ENCODE peak calls at places on chromosomes 13 and 19, in ten cellular contexts. One of them, this sample, is unnamed.

GRCh38 chr13:27131202-27131623 is 40.4 kb downstream of the USP12 start:
- DNase-seq in ACHN: peak; percentile 34
- DNase-seq in GDM1: no peak
- DNase-seq in A549: no peak
- DNase-seq in stimulated activated CD4-positive, alpha-beta T cell treated with anti-CD3 and anti-CD28 coated beads, Interleukin-1b, Interleukin-23, amount 100 ng/mL, for 4 hours: peak; percentile 33
- DNase-seq in endothelial cell: no peak
- DNase-seq in mammary epithelial cell: peak; percentile 98
- DNase-seq in iris pigment epithelial cell: peak; percentile 86
- DNase-seq in GOT3: no peak
- DNase-seq in activated CD4-positive, alpha-beta memory T cell treated with anti-CD3 and anti-CD28 coated beads, Interleukin-2, amount 10 ng/mL, durations not matched to agents 7 days and 5 days: peak; percentile 81
- DNase-seq in this sample: peak; percentile 89

GRCh38 chr19:30710721-30711120 is 338.5 kb downstream of the ZNF536 start:
- DNase-seq in mammary epithelial cell: no peak
- DNase-seq in ACHN: no peak
- DNase-seq in activated CD4-positive, alpha-beta memory T cell treated with anti-CD3 and anti-CD28 coated beads, Interleukin-2, amount 10 ng/mL, durations not matched to agents 7 days and 5 days: no peak
- DNase-seq in A549: no peak
- DNase-seq in iris pigment epithelial cell: no peak
- DNase-seq in GOT3: no peak
- DNase-seq in GDM1: no peak
- DNase-seq in stimulated activated CD4-positive, alpha-beta T cell treated with anti-CD3 and anti-CD28 coated beads, Interleukin-1b, Interleukin-23, amount 100 ng/mL, for 4 hours: no peak
- DNase-seq in endothelial cell: no peak
- DNase-seq in this sample: no peak

GRCh38 chr19:41974652-41975051 is 15.5 kb upstream of the RABAC1 start:
- DNase-seq in activated CD4-positive, alpha-beta memory T cell treated with anti-CD3 and anti-CD28 coated beads, Interleukin-2, amount 10 ng/mL, durations not matched to agents 7 days and 5 days: no peak
- DNase-seq in ACHN: no peak
- DNase-seq in GDM1: no peak
- DNase-seq in mammary epithelial cell: no peak
- DNase-seq in stimulated activated CD4-positive, alpha-beta T cell treated with anti-CD3 and anti-CD28 coated beads, Interleukin-1b, Interleukin-23, amount 100 ng/mL, for 4 hours: no peak
- DNase-seq in GOT3: no peak
- DNase-seq in iris pigment epithelial cell: no peak
- DNase-seq in A549: no peak
- DNase-seq in endothelial cell: no peak
- DNase-seq in this sample: no peak

GRCh38 chr13:109157275-109157674 is 527.9 kb downstream of the MYO16 start:
- DNase-seq in stimulated activated CD4-positive, alpha-beta T cell treated with anti-CD3 and anti-CD28 coated beads, Interleukin-1b, Interleukin-23, amount 100 ng/mL, for 4 hours: no peak
- DNase-seq in mammary epithelial cell: peak; percentile 8
- DNase-seq in GOT3: no peak
- DNase-seq in GDM1: no peak
- DNase-seq in activated CD4-positive, alpha-beta memory T cell treated with anti-CD3 and anti-CD28 coated beads, Interleukin-2, amount 10 ng/mL, durations not matched to agents 7 days and 5 days: no peak
- DNase-seq in A549: no peak
- DNase-seq in endothelial cell: no peak
- DNase-seq in ACHN: no peak
- DNase-seq in iris pigment epithelial cell: no peak
- DNase-seq in this sample: no peak

GRCh38 chr13:22757530-22758120 is 423.2 kb upstream of the SGCG start:
- DNase-seq in A549: no peak
- DNase-seq in GDM1: no peak
- DNase-seq in GOT3: no peak
- DNase-seq in ACHN: peak; percentile 17
- DNase-seq in iris pigment epithelial cell: peak; percentile 6
- DNase-seq in activated CD4-positive, alpha-beta memory T cell treated with anti-CD3 and anti-CD28 coated beads, Interleukin-2, amount 10 ng/mL, durations not matched to agents 7 days and 5 days: no peak
- DNase-seq in endothelial cell: no peak
- DNase-seq in mammary epithelial cell: no peak
- DNase-seq in stimulated activated CD4-positive, alpha-beta T cell treated with anti-CD3 and anti-CD28 coated beads, Interleukin-1b, Interleukin-23, amount 100 ng/mL, for 4 hours: no peak
- DNase-seq in this sample: no peak

GRCh38 chr19:43409415-43409814 is 5.3 kb upstream of the TEX101 start:
- DNase-seq in GDM1: no peak
- DNase-seq in stimulated activated CD4-positive, alpha-beta T cell treated with anti-CD3 and anti-CD28 coated beads, Interleukin-1b, Interleukin-23, amount 100 ng/mL, for 4 hours: no peak
- DNase-seq in endothelial cell: no peak
- DNase-seq in activated CD4-positive, alpha-beta memory T cell treated with anti-CD3 and anti-CD28 coated beads, Interleukin-2, amount 10 ng/mL, durations not matched to agents 7 days and 5 days: no peak
- DNase-seq in ACHN: no peak
- DNase-seq in mammary epithelial cell: no peak
- DNase-seq in iris pigment epithelial cell: no peak
- DNase-seq in GOT3: no peak
- DNase-seq in A549: no peak
- DNase-seq in this sample: no peak

GRCh38 chr13:61685683-61686013 is 270.0 kb upstream of the PCDH20 start:
- DNase-seq in GDM1: no peak
- DNase-seq in iris pigment epithelial cell: no peak
- DNase-seq in ACHN: peak; percentile 53
- DNase-seq in stimulated activated CD4-positive, alpha-beta T cell treated with anti-CD3 and anti-CD28 coated beads, Interleukin-1b, Interleukin-23, amount 100 ng/mL, for 4 hours: no peak
- DNase-seq in activated CD4-positive, alpha-beta memory T cell treated with anti-CD3 and anti-CD28 coated beads, Interleukin-2, amount 10 ng/mL, durations not matched to agents 7 days and 5 days: no peak
- DNase-seq in mammary epithelial cell: no peak
- DNase-seq in A549: no peak
- DNase-seq in GOT3: no peak
- DNase-seq in endothelial cell: peak; percentile 35
- DNase-seq in this sample: no peak

GRCh38 chr13:101916108-101916757 is 463.8 kb downstream of the ITGBL1 start:
- DNase-seq in stimulated activated CD4-positive, alpha-beta T cell treated with anti-CD3 and anti-CD28 coated beads, Interleukin-1b, Interleukin-23, amount 100 ng/mL, for 4 hours: no peak
- DNase-seq in ACHN: no peak
- DNase-seq in endothelial cell: peak; percentile 70
- DNase-seq in iris pigment epithelial cell: peak; percentile 43
- DNase-seq in activated CD4-positive, alpha-beta memory T cell treated with anti-CD3 and anti-CD28 coated beads, Interleukin-2, amount 10 ng/mL, durations not matched to agents 7 days and 5 days: no peak
- DNase-seq in GOT3: no peak
- DNase-seq in GDM1: no peak
- DNase-seq in mammary epithelial cell: peak; percentile 6
- DNase-seq in A549: peak; percentile 15
- DNase-seq in this sample: no peak

GRCh38 chr13:65808061-65808460 is 1422.1 kb downstream of the PCDH9 start:
- DNase-seq in GDM1: no peak
- DNase-seq in ACHN: peak; percentile 54
- DNase-seq in stimulated activated CD4-positive, alpha-beta T cell treated with anti-CD3 and anti-CD28 coated beads, Interleukin-1b, Interleukin-23, amount 100 ng/mL, for 4 hours: no peak
- DNase-seq in A549: no peak
- DNase-seq in activated CD4-positive, alpha-beta memory T cell treated with anti-CD3 and anti-CD28 coated beads, Interleukin-2, amount 10 ng/mL, durations not matched to agents 7 days and 5 days: no peak
- DNase-seq in iris pigment epithelial cell: peak; percentile 12
- DNase-seq in GOT3: no peak
- DNase-seq in endothelial cell: no peak
- DNase-seq in mammary epithelial cell: no peak
- DNase-seq in this sample: no peak

GRCh38 chr13:41942462-41943094 is 18.3 kb downstream of the VWA8 start:
- DNase-seq in mammary epithelial cell: peak; percentile 34
- DNase-seq in iris pigment epithelial cell: peak; percentile 81
- DNase-seq in activated CD4-positive, alpha-beta memory T cell treated with anti-CD3 and anti-CD28 coated beads, Interleukin-2, amount 10 ng/mL, durations not matched to agents 7 days and 5 days: no peak
- DNase-seq in GOT3: no peak
- DNase-seq in GDM1: no peak
- DNase-seq in A549: peak; percentile 6
- DNase-seq in ACHN: peak; percentile 48
- DNase-seq in endothelial cell: peak; percentile 28
- DNase-seq in stimulated activated CD4-positive, alpha-beta T cell treated with anti-CD3 and anti-CD28 coated beads, Interleukin-1b, Interleukin-23, amount 100 ng/mL, for 4 hours: no peak
- DNase-seq in this sample: no peak

GRCh38 chr19:4744451-4745170 is 21.0 kb upstream of the DPP9 start:
- DNase-seq in activated CD4-positive, alpha-beta memory T cell treated with anti-CD3 and anti-CD28 coated beads, Interleukin-2, amount 10 ng/mL, durations not matched to agents 7 days and 5 days: no peak
- DNase-seq in stimulated activated CD4-positive, alpha-beta T cell treated with anti-CD3 and anti-CD28 coated beads, Interleukin-1b, Interleukin-23, amount 100 ng/mL, for 4 hours: no peak
- DNase-seq in GOT3: peak; percentile 37
- DNase-seq in GDM1: peak; percentile 4
- DNase-seq in ACHN: no peak
- DNase-seq in iris pigment epithelial cell: peak; percentile 93
- DNase-seq in endothelial cell: no peak
- DNase-seq in mammary epithelial cell: peak; percentile 84
- DNase-seq in A549: no peak
- DNase-seq in this sample: no peak

GRCh38 chr19:3968556-3969434 is 2.1 kb downstream of the DAPK3 start:
- DNase-seq in GDM1: no peak
- DNase-seq in ACHN: peak; percentile 97
- DNase-seq in GOT3: peak; percentile 80
- DNase-seq in iris pigment epithelial cell: peak; percentile 99
- DNase-seq in activated CD4-positive, alpha-beta memory T cell treated with anti-CD3 and anti-CD28 coated beads, Interleukin-2, amount 10 ng/mL, durations not matched to agents 7 days and 5 days: no peak
- DNase-seq in A549: peak; percentile 81
- DNase-seq in stimulated activated CD4-positive, alpha-beta T cell treated with anti-CD3 and anti-CD28 coated beads, Interleukin-1b, Interleukin-23, amount 100 ng/mL, for 4 hours: no peak
- DNase-seq in endothelial cell: peak; percentile 90
- DNase-seq in mammary epithelial cell: peak; percentile 92
- DNase-seq in this sample: no peak

GRCh38 chr13:60646600-60646999 is 249.6 kb downstream of the TDRD3 start:
- DNase-seq in GDM1: no peak
- DNase-seq in endothelial cell: no peak
- DNase-seq in iris pigment epithelial cell: no peak
- DNase-seq in activated CD4-positive, alpha-beta memory T cell treated with anti-CD3 and anti-CD28 coated beads, Interleukin-2, amount 10 ng/mL, durations not matched to agents 7 days and 5 days: no peak
- DNase-seq in stimulated activated CD4-positive, alpha-beta T cell treated with anti-CD3 and anti-CD28 coated beads, Interleukin-1b, Interleukin-23, amount 100 ng/mL, for 4 hours: no peak
- DNase-seq in mammary epithelial cell: no peak
- DNase-seq in ACHN: no peak
- DNase-seq in GOT3: no peak
- DNase-seq in A549: no peak
- DNase-seq in this sample: no peak

GRCh38 chr19:45990113-45990728 is 5.0 kb upstream of the CCDC61 start:
- DNase-seq in GOT3: no peak
- DNase-seq in GDM1: no peak
- DNase-seq in iris pigment epithelial cell: no peak
- DNase-seq in A549: no peak
- DNase-seq in endothelial cell: no peak
- DNase-seq in ACHN: no peak
- DNase-seq in stimulated activated CD4-positive, alpha-beta T cell treated with anti-CD3 and anti-CD28 coated beads, Interleukin-1b, Interleukin-23, amount 100 ng/mL, for 4 hours: no peak
- DNase-seq in activated CD4-positive, alpha-beta memory T cell treated with anti-CD3 and anti-CD28 coated beads, Interleukin-2, amount 10 ng/mL, durations not matched to agents 7 days and 5 days: no peak
- DNase-seq in mammary epithelial cell: no peak
- DNase-seq in this sample: no peak

GRCh38 chr13:50006426-50007135 is 8.7 kb upstream of the KCNRG start:
- DNase-seq in activated CD4-positive, alpha-beta memory T cell treated with anti-CD3 and anti-CD28 coated beads, Interleukin-2, amount 10 ng/mL, durations not matched to agents 7 days and 5 days: no peak
- DNase-seq in endothelial cell: no peak
- DNase-seq in GOT3: no peak
- DNase-seq in A549: no peak
- DNase-seq in mammary epithelial cell: no peak
- DNase-seq in ACHN: no peak
- DNase-seq in stimulated activated CD4-positive, alpha-beta T cell treated with anti-CD3 and anti-CD28 coated beads, Interleukin-1b, Interleukin-23, amount 100 ng/mL, for 4 hours: no peak
- DNase-seq in iris pigment epithelial cell: peak; percentile 59
- DNase-seq in GDM1: no peak
- DNase-seq in this sample: no peak

GRCh38 chr13:112626761-112627160 is 38.8 kb upstream of the TUBGCP3 start:
- DNase-seq in stimulated activated CD4-positive, alpha-beta T cell treated with anti-CD3 and anti-CD28 coated beads, Interleukin-1b, Interleukin-23, amount 100 ng/mL, for 4 hours: no peak
- DNase-seq in GDM1: no peak
- DNase-seq in mammary epithelial cell: no peak
- DNase-seq in activated CD4-positive, alpha-beta memory T cell treated with anti-CD3 and anti-CD28 coated beads, Interleukin-2, amount 10 ng/mL, durations not matched to agents 7 days and 5 days: no peak
- DNase-seq in GOT3: no peak
- DNase-seq in ACHN: no peak
- DNase-seq in A549: no peak
- DNase-seq in endothelial cell: no peak
- DNase-seq in iris pigment epithelial cell: no peak
- DNase-seq in this sample: no peak

GRCh38 chr13:59891053-59891452 is 272.7 kb downstream of the DIAPH3 start:
- DNase-seq in GDM1: no peak
- DNase-seq in activated CD4-positive, alpha-beta memory T cell treated with anti-CD3 and anti-CD28 coated beads, Interleukin-2, amount 10 ng/mL, durations not matched to agents 7 days and 5 days: no peak
- DNase-seq in iris pigment epithelial cell: no peak
- DNase-seq in A549: no peak
- DNase-seq in stimulated activated CD4-positive, alpha-beta T cell treated with anti-CD3 and anti-CD28 coated beads, Interleukin-1b, Interleukin-23, amount 100 ng/mL, for 4 hours: no peak
- DNase-seq in GOT3: no peak
- DNase-seq in endothelial cell: no peak
- DNase-seq in mammary epithelial cell: peak; percentile 2
- DNase-seq in ACHN: no peak
- DNase-seq in this sample: no peak

This sample was measured in MM.1S.